ENCODE peak calls at places on chromosomes 6 and 20, in five cellular contexts. Z, S, W, Y and U are unnamed samples.

GRCh38 chr6:32190946-32191677 is 1.1 kb upstream of the PBX2 start:
- DNase-seq in Z (no peak), Y (no peak), W (no peak), S (no peak), U (no peak)

GRCh38 chr20:5621305-5621704 is 128.9 kb upstream of the SHLD1 start:
- DNase-seq in Z (peak; percentile 62), W (no peak), Y (no peak), S (no peak), U (no peak)

GRCh38 chr6:65979120-65979519 is 272.1 kb upstream of the EYS start:
- DNase-seq in W (no peak), S (no peak), Y (no peak), Z (no peak), U (no peak)

GRCh38 chr6:157989541-157990289 is 8.1 kb downstream of the SYNJ2 start:
- DNase-seq in W (peak; percentile 92), Z (peak; percentile 53), S (no peak), Y (peak; percentile 42), U (no peak)

GRCh38 chr6:113065606-113066005 is 718.5 kb downstream of the RFPL4B start:
- DNase-seq in W (no peak), S (no peak), Y (no peak), Z (peak; percentile 62), U (no peak)

GRCh38 chr6:128723667-128724066 is 159.3 kb upstream of the LAMA2 start:
- DNase-seq in Y (no peak), S (no peak), Z (no peak), W (no peak), U (no peak)

GRCh38 chr6:2596222-2596621 is 154.5 kb downstream of the MYLK4 start:
- DNase-seq in Y (no peak), W (no peak), Z (no peak), S (no peak), U (peak; percentile 89)

GRCh38 chr6:55405474-55406220 is 78.4 kb downstream of the GFRAL start:
- DNase-seq in S (no peak), Y (no peak), W (no peak), Z (no peak), U (no peak)

GRCh38 chr6:12296255-12296573 is 6.1 kb downstream of the EDN1 start:
- DNase-seq in W (peak; percentile 35), Y (no peak), S (no peak), Z (peak; percentile 85), U (no peak)

GRCh38 chr20:49579195-49579594 is 11.3 kb upstream of the PTGIS start:
- DNase-seq in W (no peak), Y (no peak), S (no peak), Z (no peak), U (no peak)

GRCh38 chr6:28982476-28983266 is 22.4 kb downstream of the ZNF311 start:
- DNase-seq in Z (peak; percentile 67), Y (no peak), S (no peak), W (peak; percentile 30), U (no peak)

GRCh38 chr6:134564705-134565104 is 246.8 kb upstream of the SGK1 start:
- DNase-seq in S (no peak), Y (no peak), Z (no peak), W (no peak), U (no peak)

GRCh38 chr6:38495922-38496635 is 143.7 kb downstream of the BTBD9 start:
- DNase-seq in Z (no peak), Y (peak; percentile 23), S (no peak), W (no peak), U (no peak)

GRCh38 chr6:87628424-87628823 is 38.5 kb downstream of the ORC3 start:
- DNase-seq in Z (no peak), S (no peak), W (no peak), Y (no peak), U (no peak)

GRCh38 chr20:32893878-32894483 is 35.3 kb downstream of the EFCAB8 start:
- DNase-seq in W (no peak), Z (peak; percentile 11), S (no peak), Y (peak; percentile 13), U (peak; percentile 92)

GRCh38 chr6:170293411-170293844 is 2.5 kb upstream of the DLL1 start:
- DNase-seq in S (no peak), Z (no peak), W (no peak), Y (no peak), U (no peak)

GRCh38 chr20:54545959-54546358 is 70.6 kb downstream of the DOK5 start:
- DNase-seq in W (no peak), Y (no peak), S (no peak), Z (peak; percentile 24), U (no peak)